ENCODE peak calls at places on chromosome 18, in eight cellular contexts. O is stimulated activated CD8-positive, alpha-beta memory T cell treated with anti-CD3 and anti-CD28 coated beads, Interleukin-7, amount 100 ng/mL, for 24 hours; Z is activated CD8-positive, alpha-beta T cell treated with anti-CD3 and anti-CD28 coated beads, Interleukin-2, amount 10 ng/mL, durations not matched to agents 7 days and 5 days; L is Calu3; V is kidney tubule cell; Q is C1 segment of cervical spinal cord; M is EL; A is GM13976. I is an unnamed sample.

GRCh38 chr18:67243799-67244587 is 272.5 kb downstream of the DSEL start:
- DNase-seq in M (peak), O (no peak), Z (no peak), V (no peak), Q (no peak), L (no peak), A (no peak), I (peak)

GRCh38 chr18:50162486-50163304 is 32.3 kb downstream of the MYO5B start:
- DNase-seq in O (no peak), V (peak), L (peak), M (no peak), A (no peak), Q (no peak), Z (no peak), I (no peak)

GRCh38 chr18:59208602-59209001 is 11.4 kb upstream of the GRP start:
- DNase-seq in V (peak), Z (no peak), Q (no peak), O (no peak), L (no peak), M (no peak), A (no peak), I (peak)

GRCh38 chr18:69691008-69691760 is 256.5 kb downstream of the CD226 start:
- DNase-seq in Q (no peak), L (no peak), O (no peak), Z (no peak), M (no peak), A (no peak), V (no peak), I (no peak)

GRCh38 chr18:59906203-59906602 is 6.4 kb downstream of the PMAIP1 start:
- DNase-seq in O (no peak), M (no peak), Z (no peak), L (no peak), Q (no peak), A (no peak), V (no peak), I (no peak)

GRCh38 chr18:7750095-7750663 is 183.1 kb downstream of the PTPRM start:
- DNase-seq in L (no peak), A (no peak), V (no peak), M (no peak), Q (no peak), Z (no peak), O (no peak), I (no peak)

GRCh38 chr18:42373584-42373983 is 418.6 kb downstream of the PIK3C3 start:
- DNase-seq in V (peak), Q (no peak), M (no peak), O (no peak), A (no peak), Z (no peak), L (no peak), I (no peak)

GRCh38 chr18:22467760-22468553 is 50.2 kb upstream of the CTAGE1 start:
- DNase-seq in L (peak), V (peak), A (no peak), M (peak), Q (no peak), O (no peak), Z (no peak), I (peak)

GRCh38 chr18:5966514-5966913 is 71.2 kb upstream of the TMEM200C start:
- DNase-seq in Z (no peak), V (peak), M (no peak), Q (no peak), L (no peak), O (no peak), A (no peak), I (no peak)